ENCODE peak calls at places on chromosomes 1 and 21, in five cellular contexts. N, S, O, E and J are unnamed samples.

GRCh38 chr1:208243522-208243850 is 698 bp downstream of the PLXNA2 start:
- DNase-seq in N (no peak), S (no peak), O (peak; percentile 17), E (no peak), J (no peak)

GRCh38 chr1:179820216-179820970 is 57.2 kb downstream of the TOR1AIP2 start:
- DNase-seq in N (no peak), S (no peak), O (no peak), E (no peak), J (no peak)

GRCh38 chr1:105793541-105794146 is 1262.8 kb upstream of the PRMT6 start:
- DNase-seq in N (no peak), S (no peak), O (no peak), E (no peak), J (peak; percentile 50)

GRCh38 chr1:94463765-94464330 is 45.7 kb downstream of the ABCD3 start:
- DNase-seq in N (no peak), S (no peak), O (peak; percentile 31), E (peak; percentile 30), J (peak; percentile 33)

GRCh38 chr1:113012149-113012548 is 56.2 kb upstream of the SLC16A1 start:
- DNase-seq in N (no peak), S (no peak), O (no peak), E (no peak), J (no peak)

GRCh38 chr1:180384606-180385005 is 117.8 kb downstream of the ACBD6 start:
- DNase-seq in N (no peak), S (no peak), O (no peak), E (no peak), J (no peak)

GRCh38 chr1:21205416-21205815 is 28.7 kb upstream of the EIF4G3 start:
- DNase-seq in N (no peak), S (no peak), O (no peak), E (no peak), J (no peak)

GRCh38 chr1:24878775-24879742 is 51.0 kb downstream of the RUNX3 start:
- DNase-seq in N (no peak), S (no peak), O (no peak), E (no peak), J (no peak)

GRCh38 chr1:226827968-226828513 is 42.4 kb upstream of the PSEN2 start:
- DNase-seq in N (peak; percentile 85), S (peak; percentile 94), O (peak; percentile 90), E (peak; percentile 92), J (peak; percentile 82)

GRCh38 chr1:12047120-12047876 is 15.8 kb upstream of the TNFRSF8 start:
- DNase-seq in N (no peak), S (no peak), O (peak; percentile 57), E (no peak), J (no peak)

GRCh38 chr1:39272027-39272790 is 67.7 kb downstream of the MACF1 start:
- DNase-seq in N (no peak), S (no peak), O (no peak), E (no peak), J (no peak)

GRCh38 chr1:54464031-54464476 is 57.9 kb upstream of the SSBP3 start:
- DNase-seq in N (no peak), S (no peak), O (no peak), E (no peak), J (no peak)

GRCh38 chr1:43312212-43312623 is 11.4 kb downstream of the TIE1 start:
- DNase-seq in N (no peak), S (no peak), O (no peak), E (no peak), J (no peak)

DNA sequence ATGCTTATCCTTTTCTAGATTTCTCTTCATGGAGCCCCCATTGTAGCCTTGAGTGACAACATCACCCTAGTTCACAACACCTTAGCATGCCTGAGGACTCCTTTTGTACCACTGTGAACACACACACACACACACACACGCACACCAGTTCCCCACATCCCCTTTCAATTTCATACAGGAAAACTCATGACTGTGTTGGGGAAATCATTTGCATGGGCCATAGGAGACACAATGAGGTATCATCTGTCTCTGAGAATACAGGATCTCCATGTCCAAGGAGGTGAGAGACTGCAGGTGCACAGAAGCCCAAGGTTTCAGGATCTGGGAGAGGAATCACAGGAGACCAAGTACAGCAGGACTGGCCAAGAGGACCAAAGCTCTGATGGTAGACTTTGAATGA is 119.7 kb downstream of the TPTE start:
- DNase-seq in N (no peak), S (no peak), O (no peak), E (no peak), J (no peak)
- H3K4me3 ChIP-seq in N (no peak overlapping the region), S (no peak overlapping the region), O (no peak overlapping the region), E (no peak overlapping the region), J (no peak overlapping the region)

GRCh38 chr1:183945432-183946308 is 91.9 kb downstream of the COLGALT2 start:
- DNase-seq in N (no peak), S (no peak), O (no peak), E (no peak), J (no peak)
- H3K4me3 ChIP-seq in N (no peak overlapping the region), S (no peak overlapping the region), O (no peak overlapping the region), E (no peak overlapping the region), J (no peak overlapping the region)

DNA sequence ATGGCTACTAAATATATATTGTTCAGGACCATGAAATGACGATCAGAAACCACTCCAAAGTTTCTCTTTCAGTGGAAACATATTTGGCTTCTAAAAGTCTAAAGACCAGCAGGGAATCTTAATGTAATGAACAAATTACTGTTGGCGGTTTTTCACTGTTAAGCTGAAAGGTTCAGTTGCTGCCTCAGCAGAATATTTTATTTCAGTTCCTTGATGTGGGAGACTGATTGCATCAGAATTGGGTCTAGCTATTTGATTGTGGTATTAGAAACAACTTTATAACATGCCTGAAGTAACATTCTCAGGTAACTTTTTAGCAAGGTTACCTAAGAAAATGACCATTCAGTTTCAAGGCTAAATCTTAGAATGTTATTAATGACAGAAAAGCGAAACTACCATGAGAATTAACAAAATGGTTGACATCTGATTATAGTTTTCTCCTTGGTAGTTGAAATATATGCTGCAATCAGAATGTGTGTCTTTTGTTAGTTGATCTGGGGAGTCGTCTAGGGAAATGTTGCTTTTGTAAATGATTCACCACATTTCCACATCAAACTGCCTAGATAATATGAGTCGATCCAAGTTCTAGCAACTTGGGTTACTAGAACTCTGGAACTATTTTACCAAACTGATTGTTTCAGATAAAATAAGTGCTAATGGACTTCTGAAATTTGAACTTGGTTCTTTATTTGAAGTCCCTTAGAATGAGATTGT is 200.4 kb downstream of the HMCN1 start:
- DNase-seq in N (no peak), S (no peak), O (no peak), E (no peak), J (no peak)
- H3K4me3 ChIP-seq in N (no peak overlapping the region), S (no peak overlapping the region), O (no peak overlapping the region), E (no peak overlapping the region), J (no peak overlapping the region)

GRCh38 chr1:40380817-40381216 is 7.3 kb downstream of the SMAP2 start:
- DNase-seq in N (no peak), S (no peak), O (no peak), E (no peak), J (no peak)
- H3K4me3 ChIP-seq in N (no peak overlapping the region), S (no peak overlapping the region), O (peak overlapping the region; percentile 95), E (no peak overlapping the region), J (no peak overlapping the region)

GRCh38 chr1:2290171-2290578 is 62.1 kb downstream of the SKI start:
- DNase-seq in N (no peak), S (no peak), O (no peak), E (no peak), J (no peak)
- H3K4me3 ChIP-seq in N (peak overlapping the region; percentile 26), S (peak overlapping the region; percentile 50), O (peak overlapping the region; percentile 59), E (no peak overlapping the region), J (no peak overlapping the region)